ENCODE peak calls at places on chromosomes 16 and 17, in four cellular contexts. B is Peyer's patch, F is heart right ventricle, Z is stomach. V is an unnamed sample.
A peak's percentile ranks its signal among the peaks of the same experiment; 100 is the strongest.

GRCh38 chr16:80997139-80997798 is 9.4 kb downstream of the CMC2 start:
- DNase-seq in Z (no peak), B (no peak), F (no peak), V (peak; percentile 3)

GRCh38 chr17:73742915-73743314 is 98.7 kb upstream of the SDK2 start:
- DNase-seq in F (no peak), Z (no peak), B (no peak), V (no peak)

GRCh38 chr17:4544656-4545216 is 10.4 kb downstream of the MYBBP1A start:
- DNase-seq in F (no peak), Z (no peak), B (no peak), V (no peak)

GRCh38 chr16:83956336-83957289 is 3.6 kb downstream of the OSGIN1 start:
- DNase-seq in Z (peak; percentile 84), F (peak; percentile 86), B (peak; percentile 89), V (peak; percentile 59)

GRCh38 chr16:10937068-10937859 is 5.0 kb downstream of the DEXI start:
- DNase-seq in F (no peak), Z (peak; percentile 71), B (no peak), V (no peak)

GRCh38 chr16:11955713-11956123 is 9.3 kb upstream of the TNFRSF17 start:
- DNase-seq in Z (no peak), B (no peak), F (no peak), V (peak; percentile 86)

GRCh38 chr16:70713342-70713741 is 27.5 kb upstream of the MTSS2 start:
- DNase-seq in Z (no peak), F (no peak), B (no peak), V (no peak)

GRCh38 chr16:57898961-57899360 is 72.0 kb downstream of the CNGB1 start:
- DNase-seq in F (no peak), B (no peak), Z (no peak), V (peak; percentile 45)

GRCh38 chr16:2742323-2743006 is 10.0 kb upstream of the SRRM2 start:
- DNase-seq in B (no peak), F (no peak), Z (no peak), V (no peak)

GRCh38 chr17:36837616-36838272 is 99.5 kb upstream of the LHX1 start:
- DNase-seq in B (no peak), F (no peak), Z (no peak), V (no peak)

GRCh38 chr17:50060951-50061712 is 5.2 kb downstream of the ITGA3 start:
- DNase-seq in Z (peak; percentile 76), F (peak; percentile 83), B (no peak), V (peak; percentile 72)

GRCh38 chr16:71479420-71479819 is 9.7 kb downstream of the ZNF19 start:
- DNase-seq in Z (no peak), F (no peak), B (no peak), V (peak; percentile 35)

GRCh38 chr17:33115957-33116680 is 124.5 kb downstream of the SPACA3 start:
- DNase-seq in F (no peak), Z (no peak), B (no peak), V (no peak)

GRCh38 chr17:18185832-18186231 is 2.2 kb downstream of the ALKBH5 start:
- DNase-seq in Z (no peak), B (no peak), F (no peak), V (no peak)

GRCh38 chr17:12403881-12404398 is 261.8 kb upstream of the MYOCD start:
- DNase-seq in F (no peak), Z (no peak), B (no peak), V (no peak)

GRCh38 chr17:7576432-7576937 is 3.0 kb upstream of the CD68 start:
- DNase-seq in F (no peak), B (no peak), Z (no peak), V (no peak)

GRCh38 chr17:79645777-79646088 is 34.9 kb upstream of the RBFOX3 start:
- DNase-seq in Z (peak; percentile 4), F (no peak), B (no peak), V (no peak)

GRCh38 chr17:75773808-75774470 is 8.9 kb upstream of the GALK1 start:
- DNase-seq in B (peak; percentile 46), F (no peak), Z (no peak), V (no peak)

GRCh38 chr17:32341857-32342602 is at the start of gene C17orf75:
- DNase-seq in F (peak; percentile 80), Z (peak; percentile 83), B (peak; percentile 85), V (peak; percentile 52)

GRCh38 chr16:65336169-65336568 is 214.3 kb upstream of the CDH11 start:
- DNase-seq in F (no peak), B (no peak), Z (no peak), V (peak; percentile 84)

GRCh38 chr16:50183316-50183715 is 30.2 kb downstream of the TENT4B start:
- DNase-seq in F (no peak), B (no peak), Z (no peak), V (peak; percentile 42)

GRCh38 chr16:72905581-72905980 is 142.3 kb downstream of the ZFHX3 start:
- DNase-seq in F (no peak), B (no peak), Z (no peak), V (peak; percentile 64)

GRCh38 chr17:78340183-78340955 is 19.5 kb downstream of the SOCS3 start:
- DNase-seq in Z (no peak), F (no peak), B (no peak), V (peak; percentile 41)

GRCh38 chr16:57986196-57986595 is 14.3 kb downstream of the ZNF319 start:
- DNase-seq in B (no peak), Z (no peak), F (no peak), V (no peak)

GRCh38 chr16:16014329-16015224 is 65.2 kb downstream of the ABCC1 start:
- DNase-seq in Z (peak; percentile 81), B (no peak), F (peak; percentile 71), V (no peak)

GRCh38 chr16:20410153-20410723 is 904 bp downstream of the ACSM5 start:
- DNase-seq in F (no peak), B (no peak), Z (no peak), V (no peak)

GRCh38 chr17:58336456-58337094 is 8.0 kb upstream of the TSPOAP1 start:
- DNase-seq in B (no peak), Z (no peak), F (no peak), V (peak; percentile 17)

GRCh38 chr17:78532922-78533640 is 44.1 kb downstream of the DNAH17 start:
- DNase-seq in B (no peak), F (no peak), Z (no peak), V (peak; percentile 94)

GRCh38 chr16:1890701-1891035 is 18.7 kb upstream of the MEIOB start:
- DNase-seq in B (no peak), F (no peak), Z (no peak), V (peak; percentile 47)

DNA sequence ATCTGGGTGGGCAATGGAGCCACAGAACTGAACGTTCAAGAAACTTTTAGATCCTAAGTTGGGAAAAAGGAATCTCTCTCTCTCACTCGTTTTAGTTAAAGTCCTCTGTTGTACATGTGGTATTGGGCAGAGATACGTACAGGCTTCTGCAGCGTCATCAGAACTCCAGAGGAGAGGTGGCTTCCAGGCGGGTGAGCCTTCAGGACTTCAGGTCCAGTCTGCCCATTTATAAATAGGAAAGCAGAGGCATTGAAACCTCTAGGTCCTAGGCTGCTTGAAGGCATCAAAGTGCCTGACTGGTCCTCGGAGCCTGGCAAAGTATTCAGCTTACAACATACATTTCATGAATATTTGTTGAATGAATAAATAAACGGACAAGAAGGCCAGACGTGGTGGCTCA is 8.1 kb upstream of the TNFRSF13B start:
- DNase-seq in B (no peak), F (no peak), Z (no peak), V (no peak)
- H3K4me3 ChIP-seq in B (no peak overlapping the region), F (no peak overlapping the region), Z (no peak overlapping the region), V (no peak overlapping the region)

GRCh38 chr16:89009343-89010209 is 32.6 kb upstream of the CBFA2T3 start:
- DNase-seq in Z (no peak), F (no peak), B (no peak), V (no peak)
- H3K27me3 ChIP-seq in Z (peaks cover 17% of the 10 kb centered on the region), F (peaks cover 35% of the 10 kb centered on the region), B (no peaks in the 10 kb centered on the region), V (no peaks in the 10 kb centered on the region)

GRCh38 chr17:38464251-38464722 is 36.0 kb downstream of the ARHGAP23 start:
- DNase-seq in F (peak; percentile 72), B (no peak), Z (peak; percentile 50), V (no peak)
- H3K4me3 ChIP-seq in F (peak overlapping the region; percentile 59), B (peak overlapping the region; percentile 55), Z (peak overlapping the region; percentile 42), V (no peak overlapping the region)

DNA sequence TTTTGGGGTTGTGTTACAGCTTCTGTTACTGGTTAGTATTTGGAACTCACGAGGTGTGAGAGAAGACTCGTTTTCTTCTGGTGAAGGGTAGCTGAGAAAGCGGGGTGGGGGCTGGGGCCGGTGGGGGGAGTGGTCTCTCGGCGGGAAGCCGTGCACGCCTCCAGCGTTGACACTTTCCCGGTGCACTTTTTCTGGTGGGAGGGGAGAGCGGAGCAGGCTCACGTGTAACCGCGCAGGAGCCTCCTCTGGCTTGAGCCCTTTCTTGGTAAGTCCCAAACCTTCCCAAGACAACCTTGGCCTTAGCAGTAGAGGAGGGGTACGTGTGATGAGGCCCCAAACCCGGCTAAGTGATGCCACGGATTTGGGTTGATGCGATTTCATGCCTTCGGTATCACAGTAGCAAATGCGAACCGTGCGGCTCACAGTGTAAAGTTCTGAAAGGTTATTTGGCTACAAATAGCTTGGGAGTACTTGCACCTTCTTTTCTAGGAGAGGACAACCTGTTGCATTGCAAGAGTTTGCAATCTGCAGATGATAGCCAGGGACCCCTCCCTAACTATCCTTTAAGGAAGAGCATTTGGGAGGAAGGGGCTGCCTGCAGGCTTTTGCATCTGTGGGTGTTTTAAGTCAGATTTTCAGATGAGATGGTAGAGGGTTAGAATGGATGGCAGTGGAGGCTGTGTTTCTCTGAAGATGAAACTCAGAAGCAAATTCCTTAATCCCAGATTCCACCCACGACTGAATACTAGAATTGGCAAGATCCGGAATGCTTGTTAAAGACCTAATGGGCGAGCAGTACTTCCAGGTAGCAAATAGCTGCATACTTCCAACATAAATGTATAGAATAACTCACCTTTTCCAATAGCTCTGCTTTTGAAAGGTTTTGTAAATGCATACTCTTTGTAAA is 1.5 kb downstream of the HLF start:
- DNase-seq in F (no peak), B (peak; percentile 44), Z (no peak), V (no peak)
- H3K27me3 ChIP-seq in F (peaks cover 19% of the 10 kb centered on the region), B (no peaks in the 10 kb centered on the region), Z (peaks cover 24% of the 10 kb centered on the region), V (peaks cover 9% of the 10 kb centered on the region)

GRCh38 chr16:79326549-79326948 is 274.0 kb downstream of the MAF start:
- DNase-seq in B (no peak), Z (no peak), F (no peak), V (no peak)

GRCh38 chr16:79329967-79330366 is 270.6 kb downstream of the MAF start:
- DNase-seq in Z (no peak), B (peak; percentile 76), F (no peak), V (no peak)

GRCh38 chr16:79329163-79329521 is 271.4 kb downstream of the MAF start:
- DNase-seq in B (no peak), Z (no peak), F (no peak), V (no peak)

GRCh38 chr16:79328327-79329162 is 272.0 kb downstream of the MAF start:
- DNase-seq in B (no peak), F (no peak), Z (no peak), V (peak; percentile 3)

GRCh38 chr16:79327836-79328235 is 272.7 kb downstream of the MAF start:
- DNase-seq in Z (no peak), B (no peak), F (no peak), V (no peak)
- H3K4me3 ChIP-seq in Z (no peak overlapping the region), B (no peak overlapping the region), F (no peak overlapping the region), V (no peak overlapping the region)

V was measured in bronchial epithelial cell.